ENCODE peak calls at places on chromosomes 13 and 19, in six cellular contexts. Z is HCT116, H is NT2/D1, T is GM12878, C is H1, M is SK-N-SH. P is an unnamed sample.

GRCh38 chr13:20702945-20703784 is at the start of gene IL17D:
- DNase-seq in Z (no peak), H (no peak), T (no peak), C (no peak), M (peak), P (peak)

GRCh38 chr19:42078538-42079275 is 2.7 kb downstream of the ZNF574 start:
- DNase-seq in Z (no peak), H (no peak), T (no peak), C (no peak), M (no peak), P (peak)

GRCh38 chr13:60584976-60585375 is 188.0 kb downstream of the TDRD3 start:
- DNase-seq in Z (no peak), H (peak), T (no peak), C (no peak), M (no peak), P (no peak)

GRCh38 chr19:13149628-13150186 is 468 bp downstream of the STX10 start:
- DNase-seq in Z (no peak), H (no peak), T (no peak), C (no peak), M (peak), P (no peak)

GRCh38 chr19:911197-912033 is 1.6 kb downstream of the R3HDM4 start:
- DNase-seq in Z (no peak), H (no peak), T (no peak), C (no peak), M (peak), P (peak)

GRCh38 chr13:32381539-32381938 is 46.4 kb downstream of the N4BP2L1 start:
- DNase-seq in Z (peak), H (no peak), T (no peak), C (peak), M (peak), P (peak)

GRCh38 chr13:111359237-111359915 is 38.9 kb downstream of the TEX29 start:
- DNase-seq in Z (no peak), H (peak), T (no peak), C (no peak), M (no peak), P (no peak)

GRCh38 chr19:15038304-15038703 is 11.0 kb upstream of the CASP14 start:
- DNase-seq in Z (no peak), H (no peak), T (no peak), C (no peak), M (no peak), P (no peak)

GRCh38 chr19:35107541-35107939 is 8.1 kb upstream of the FXYD3 start:
- DNase-seq in Z (peak), H (no peak), T (no peak), C (no peak), M (no peak), P (peak)

GRCh38 chr19:664913-665443 is 2.0 kb upstream of the RNF126 start:
- DNase-seq in Z (peak), H (peak), T (no peak), C (peak), M (peak), P (peak)

GRCh38 chr19:49579947-49580263 is 451 bp downstream of the NOSIP start:
- DNase-seq in Z (no peak), H (no peak), T (no peak), C (no peak), M (peak), P (no peak)

GRCh38 chr13:48110132-48110868 is 15.4 kb upstream of the MED4 start:
- DNase-seq in Z (no peak), H (no peak), T (no peak), C (no peak), M (no peak), P (no peak)

GRCh38 chr13:74770361-74770760 is 636.2 kb upstream of the KLF12 start:
- DNase-seq in Z (no peak), H (no peak), T (no peak), C (no peak), M (no peak), P (no peak)

GRCh38 chr19:12788682-12789097 is 2.6 kb upstream of the JUNB start:
- DNase-seq in Z (no peak), H (no peak), T (peak), C (no peak), M (peak), P (peak)

GRCh38 chr13:29884671-29885424 is 34.4 kb upstream of the UBL3 start:
- DNase-seq in Z (no peak), H (peak), T (no peak), C (no peak), M (no peak), P (no peak)

GRCh38 chr19:8849232-8849631 is 17.1 kb downstream of the MBD3L1 start:
- DNase-seq in Z (no peak), H (no peak), T (no peak), C (no peak), M (no peak), P (no peak)

GRCh38 chr13:33137726-33138125 is 121.5 kb downstream of the KL start:
- DNase-seq in Z (no peak), H (no peak), T (no peak), C (no peak), M (no peak), P (no peak)

GRCh38 chr19:41172297-41173164 is 20.5 kb upstream of the CYP2S1 start:
- DNase-seq in Z (no peak), H (no peak), T (no peak), C (no peak), M (no peak), P (no peak)

GRCh38 chr19:16139752-16140151 is 3.7 kb upstream of the HSH2D start:
- DNase-seq in Z (no peak), H (no peak), T (peak), C (no peak), M (no peak), P (no peak)

GRCh38 chr13:113729329-113730019 is 29.6 kb upstream of the TMEM255B start:
- DNase-seq in Z (no peak), H (no peak), T (no peak), C (no peak), M (peak), P (no peak)

GRCh38 chr13:37303610-37304009 is 198.1 kb upstream of the CSNK1A1L start:
- DNase-seq in Z (no peak), H (no peak), T (no peak), C (no peak), M (no peak), P (no peak)

GRCh38 chr13:93226623-93227279 is at the start of gene GPC6:
- DNase-seq in Z (no peak), H (peak), T (no peak), C (no peak), M (peak), P (peak)

GRCh38 chr19:50432658-50433057 is at the start of gene MYBPC2:
- DNase-seq in Z (no peak), H (no peak), T (no peak), C (no peak), M (no peak), P (peak)

GRCh38 chr19:16197188-16197621 is 506 bp upstream of the AP1M1 start:
- DNase-seq in Z (no peak), H (no peak), T (no peak), C (no peak), M (no peak), P (no peak)

GRCh38 chr13:31947105-31947504 is 84.5 kb upstream of the FRY start:
- DNase-seq in Z (no peak), H (no peak), T (no peak), C (no peak), M (no peak), P (no peak)

GRCh38 chr19:17996826-17997316 is 11.1 kb upstream of the ARRDC2 start:
- DNase-seq in Z (peak), H (no peak), T (no peak), C (no peak), M (peak), P (peak)

GRCh38 chr13:114319441-114319871 is 5.2 kb downstream of the CHAMP1 start:
- DNase-seq in Z (no peak), H (no peak), T (no peak), C (no peak), M (no peak), P (no peak)

GRCh38 chr13:22837980-22838615 is 342.7 kb upstream of the SGCG start:
- DNase-seq in Z (no peak), H (no peak), T (no peak), C (no peak), M (peak), P (no peak)

GRCh38 chr19:38062959-38063786 is 156.2 kb downstream of the SIPA1L3 start:
- DNase-seq in Z (no peak), H (no peak), T (no peak), C (no peak), M (peak), P (peak)

GRCh38 chr19:12722566-12723382 is 958 bp downstream of the TNPO2 start:
- DNase-seq in Z (peak), H (peak), T (peak), C (peak), M (peak), P (peak)

GRCh38 chr13:100855151-100855550 is 180.6 kb upstream of the TMTC4 start:
- DNase-seq in Z (no peak), H (no peak), T (no peak), C (no peak), M (no peak), P (no peak)

GRCh38 chr19:8336072-8336569 is 6.9 kb downstream of the KANK3 start:
- DNase-seq in Z (no peak), H (no peak), T (no peak), C (no peak), M (no peak), P (peak)

GRCh38 chr19:750640-751423 is at the start of gene MISP:
- DNase-seq in Z (no peak), H (no peak), T (no peak), C (no peak), M (no peak), P (peak)

GRCh38 chr19:3653081-3653795 is 26.6 kb upstream of the CACTIN start:
- DNase-seq in Z (no peak), H (no peak), T (no peak), C (no peak), M (no peak), P (no peak)

GRCh38 chr19:19485161-19485997 is 30.0 kb downstream of the TSSK6 start:
- DNase-seq in Z (no peak), H (no peak), T (no peak), C (no peak), M (no peak), P (no peak)
- TF ChIP-seq YY1 in Z (no peak), H (no peak), T (no peak), C (no peak), M (no peak), P (no peak)

DNA sequence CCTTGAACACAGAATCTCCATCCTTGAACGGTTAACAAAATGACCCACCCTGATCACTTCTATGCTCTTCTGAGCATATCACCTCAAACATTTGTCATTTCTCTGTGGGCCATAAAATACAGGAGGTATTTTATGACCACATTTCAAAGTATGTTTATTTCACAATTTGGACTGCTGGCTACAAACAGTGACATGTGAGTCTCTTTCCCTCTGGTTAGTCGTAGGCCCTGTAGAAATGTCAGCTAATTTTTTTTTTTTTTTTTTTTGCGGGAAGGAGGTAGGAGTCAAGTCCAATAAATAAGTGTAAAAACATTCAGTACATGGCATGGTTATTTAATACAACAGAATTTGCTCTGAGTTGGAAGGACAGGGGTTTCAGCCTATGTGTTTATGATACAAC is 70.7 kb downstream of the FOXO1 start:
- DNase-seq in Z (no peak), H (no peak), T (no peak), C (no peak), M (no peak), P (no peak)
- H3K9ac ChIP-seq in Z (no peak), H (no peak), T (no peak), C (no peak), M (no peak), P (no peak)

GRCh38 chr19:46015080-46015960 is 7.5 kb downstream of the PGLYRP1 start:
- DNase-seq in Z (no peak), H (peak), T (no peak), C (peak), M (peak), P (no peak)
- TF ChIP-seq YY1 in Z (no peak), H (no peak), T (no peak), C (no peak), M (no peak), P (no peak)

GRCh38 chr13:72453161-72453560 is 274.3 kb downstream of the MZT1 start:
- DNase-seq in Z (no peak), H (no peak), T (no peak), C (no peak), M (no peak), P (no peak)

GRCh38 chr13:72457151-72457550 is 270.3 kb downstream of the MZT1 start:
- DNase-seq in Z (no peak), H (no peak), T (no peak), C (no peak), M (no peak), P (no peak)

GRCh38 chr13:72458701-72459100 is 268.7 kb downstream of the MZT1 start:
- DNase-seq in Z (no peak), H (peak), T (no peak), C (no peak), M (no peak), P (no peak)

GRCh38 chr13:72456486-72456885 is 270.9 kb downstream of the MZT1 start:
- DNase-seq in Z (no peak), H (no peak), T (no peak), C (no peak), M (no peak), P (no peak)
- H3K9ac ChIP-seq in Z (no peak), H (no peak), T (no peak), C (no peak), M (no peak), P (no peak)

GRCh38 chr13:27448308-27448707 is 2.1 kb downstream of the MTIF3 start:
- DNase-seq in Z (no peak), H (no peak), T (no peak), C (no peak), M (no peak), P (no peak)

GRCh38 chr13:27442071-27442647 is 8.2 kb downstream of the MTIF3 start:
- DNase-seq in Z (no peak), H (no peak), T (no peak), C (no peak), M (no peak), P (no peak)

GRCh38 chr13:27446986-27447583 is 3.3 kb downstream of the MTIF3 start:
- DNase-seq in Z (no peak), H (no peak), T (no peak), C (no peak), M (no peak), P (no peak)

GRCh38 chr13:27440408-27440807 is 10.0 kb downstream of the MTIF3 start:
- DNase-seq in Z (no peak), H (no peak), T (no peak), C (no peak), M (no peak), P (no peak)

GRCh38 chr13:27442797-27443196 is 7.6 kb downstream of the MTIF3 start:
- DNase-seq in Z (no peak), H (no peak), T (no peak), C (no peak), M (no peak), P (no peak)
- TF ChIP-seq YY1 in Z (no peak), H (no peak), T (no peak), C (no peak), M (no peak), P (no peak)

GRCh38 chr19:32350492-32350891 is 5.1 kb downstream of the ZNF507 start:
- DNase-seq in Z (no peak), H (no peak), T (no peak), C (no peak), M (no peak), P (no peak)

GRCh38 chr19:32345261-32346207 is at the start of gene ZNF507:
- DNase-seq in Z (peak), H (peak), T (no peak), C (peak), M (peak), P (peak)

GRCh38 chr19:32343550-32344262 is 1.7 kb upstream of the ZNF507 start:
- DNase-seq in Z (no peak), H (no peak), T (no peak), C (no peak), M (no peak), P (no peak)

GRCh38 chr19:32349724-32350475 is 4.5 kb downstream of the ZNF507 start:
- DNase-seq in Z (no peak), H (no peak), T (no peak), C (no peak), M (no peak), P (no peak)

GRCh38 chr19:32346901-32347300 is 1.5 kb downstream of the ZNF507 start:
- DNase-seq in Z (no peak), H (no peak), T (no peak), C (no peak), M (no peak), P (no peak)
- H3K9ac ChIP-seq in Z (peak), H (peak), T (peak), C (peak), M (peak), P (peak)

P was measured in K562.